ENCODE peak calls at places on chromosomes 5 and 9, in four cellular contexts. F is PC-3, U is fibroblast of lung, B is IMR-90. P is an unnamed sample.

GRCh38 chr9:130846487-130847305 is 11.6 kb downstream of the ABL1 start:
- DNase-seq in F (peak), B (peak), U (peak), P (peak)

GRCh38 chr5:72598461-72599433 is 91.5 kb upstream of the ZNF366 start:
- DNase-seq in B (peak), U (peak), F (peak), P (peak)

GRCh38 chr9:72524820-72525539 is 3.6 kb downstream of the TMC1 start:
- DNase-seq in F (peak), B (peak), U (peak), P (peak)

GRCh38 chr9:32968101-32969011 is 33.1 kb downstream of the APTX start:
- DNase-seq in F (peak), U (peak), B (peak), P (peak)

GRCh38 chr5:93092349-93093105 is 488.5 kb downstream of the NR2F1-AS1 start:
- DNase-seq in F (peak), B (peak), U (peak), P (peak)

GRCh38 chr5:102018279-102018678 is 277.8 kb downstream of the SLCO4C1 start:
- DNase-seq in B (no peak), U (no peak), F (no peak), P (no peak)

GRCh38 chr9:90024419-90024818 is 419.6 kb downstream of the GADD45G start:
- DNase-seq in B (no peak), U (no peak), F (no peak), P (no peak)

GRCh38 chr9:107612136-107612535 is 122.6 kb upstream of the KLF4 start:
- DNase-seq in B (no peak), F (no peak), U (no peak), P (peak)

DNA sequence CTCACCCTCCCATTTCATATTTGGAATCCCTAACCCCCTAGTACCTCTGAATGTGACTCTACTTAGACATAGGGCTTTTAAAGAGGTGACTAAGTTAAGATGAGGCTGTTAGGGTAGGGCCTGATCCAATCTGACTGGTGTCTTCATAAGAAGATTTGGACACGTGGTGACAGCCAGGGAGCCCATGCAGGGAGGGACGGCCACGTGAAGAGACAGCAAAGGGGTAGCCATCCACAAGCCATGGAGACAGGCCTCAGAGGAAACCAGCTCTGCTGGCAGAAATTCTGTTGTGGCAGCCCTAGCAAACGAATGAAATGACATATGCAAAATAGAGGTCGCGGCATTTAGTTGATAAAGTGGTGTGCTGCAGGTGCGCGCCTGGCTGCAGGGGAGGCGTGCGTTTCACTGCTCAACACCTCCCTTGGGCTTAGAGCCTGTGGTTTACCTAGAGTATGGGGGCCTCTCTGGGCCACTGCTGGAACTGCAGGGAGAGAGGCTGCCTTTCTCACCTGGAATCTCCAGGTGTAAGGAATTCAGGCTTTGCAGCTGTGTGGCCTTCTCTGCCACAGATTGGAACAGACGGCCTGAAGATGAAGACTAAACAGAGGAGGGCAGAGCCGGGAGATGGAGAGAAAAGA is 7.1 kb upstream of the AFAP1L1 start:
- DNase-seq in B (no peak), U (no peak), F (peak), P (no peak)
- H3K9ac ChIP-seq in B (no peak), U (no peak), F (no peak), P (no peak)

GRCh38 chr5:3661755-3662296 is 66.2 kb downstream of the IRX1 start:
- DNase-seq in B (no peak), F (no peak), U (no peak), P (no peak)
- H3K4me3 ChIP-seq in B (no peak), F (no peak), U (no peak), P (no peak)

GRCh38 chr9:749712-750111 is 91.8 kb upstream of the DMRT1 start:
- DNase-seq in U (peak), F (no peak), B (no peak), P (no peak)
- H3K9ac ChIP-seq in U (no peak), F (no peak), B (no peak), P (no peak)

GRCh38 chr5:154325566-154325965 is 120.2 kb upstream of the SAP30L start:
- DNase-seq in U (no peak), F (no peak), B (no peak), P (no peak)
- H3K4me3 ChIP-seq in U (no peak), F (no peak), B (no peak), P (no peak)

GRCh38 chr9:36164989-36165388 is 4.2 kb upstream of the CCIN start:
- DNase-seq in B (no peak), F (no peak), U (no peak), P (no peak)

GRCh38 chr9:36163840-36164175 is 5.4 kb upstream of the CCIN start:
- DNase-seq in U (peak), B (peak), F (peak), P (peak)

GRCh38 chr9:36164361-36164760 is 4.8 kb upstream of the CCIN start:
- DNase-seq in F (no peak), B (no peak), U (no peak), P (no peak)

GRCh38 chr9:36165766-36166149 is 3.4 kb upstream of the CCIN start:
- DNase-seq in U (peak), F (peak), B (peak), P (peak)

GRCh38 chr9:36166150-36166927 is 2.8 kb upstream of the CCIN start:
- DNase-seq in B (peak), U (peak), F (peak), P (peak)
- H3K9ac ChIP-seq in B (peak), U (no peak), F (peak), P (peak)

GRCh38 chr9:137116027-137116507 is 1.5 kb upstream of the DPP7 start:
- DNase-seq in B (no peak), U (no peak), F (no peak), P (no peak)

GRCh38 chr9:137114613-137115393 is at the start of gene DPP7:
- DNase-seq in U (no peak), B (peak), F (peak), P (peak)

GRCh38 chr9:137114220-137114612 is 317 bp downstream of the DPP7 start:
- DNase-seq in F (no peak), B (no peak), U (no peak), P (no peak)

GRCh38 chr9:137116728-137117127 is 2.2 kb upstream of the DPP7 start:
- DNase-seq in U (no peak), B (no peak), F (no peak), P (no peak)

DNA sequence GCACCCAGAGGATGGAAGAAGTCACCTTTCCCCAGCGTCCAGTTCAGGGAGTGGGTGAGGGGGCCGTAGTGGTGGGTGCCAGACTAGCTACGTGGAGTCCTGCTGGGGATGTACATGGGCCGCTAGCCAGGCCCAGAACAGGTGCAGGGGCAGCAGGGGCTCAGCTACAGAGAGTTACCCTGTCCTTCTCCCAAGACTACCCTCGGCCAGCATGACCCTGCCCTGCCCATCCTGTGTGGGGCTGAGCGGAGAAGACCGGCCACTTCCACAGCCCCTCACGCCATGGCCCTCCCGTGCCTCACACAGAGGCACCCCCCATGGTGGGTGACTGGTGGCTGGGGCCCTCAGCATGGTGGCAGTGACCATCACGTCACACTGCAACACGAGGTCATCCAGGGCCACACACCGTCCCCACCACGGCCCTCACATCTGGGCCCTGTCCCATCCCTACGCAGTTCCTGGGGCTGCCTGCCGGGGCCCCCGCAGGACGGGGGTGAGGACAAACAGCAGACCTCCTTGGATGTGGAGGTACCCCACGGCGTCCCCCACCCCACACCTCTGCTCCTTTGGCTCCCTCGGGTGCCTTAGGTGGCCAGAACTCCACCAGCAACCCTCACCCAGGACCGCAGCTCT is 977 bp upstream of the DPP7 start:
- DNase-seq in F (no peak), U (no peak), B (no peak), P (no peak)
- H3K4me3 ChIP-seq in F (peak), U (no peak), B (no peak), P (no peak)

GRCh38 chr9:93258419-93258817 is 74.5 kb downstream of the WNK2 start:
- DNase-seq in F (no peak), U (no peak), B (no peak), P (no peak)
- H3K9ac ChIP-seq in F (no peak), U (no peak), B (no peak), P (no peak)

P was measured in adipocyte.